ENCODE peak calls at places on chromosomes 7 and 10, in four cellular contexts. C is upper lobe of right lung, U is NCI-H1694, Y is fibroblast of mammary gland. D is an unnamed sample.

GRCh38 chr7:115332691-115333090 is 410.8 kb downstream of the MDFIC start:
- DNase-seq in U (no peak), Y (peak), C (no peak), D (no peak)

GRCh38 chr10:132739225-132739613 is 46.7 kb downstream of the NKX6-2 start:
- DNase-seq in C (no peak), Y (no peak), U (no peak), D (no peak)

GRCh38 chr7:116259821-116260440 is 49.6 kb downstream of the TES start:
- DNase-seq in C (no peak), Y (peak), U (no peak), D (no peak)

GRCh38 chr10:15120523-15120922 is 23.4 kb downstream of the RPP38 start:
- DNase-seq in Y (peak), C (no peak), U (no peak), D (no peak)

GRCh38 chr10:44478040-44478439 is 93.1 kb upstream of the CXCL12 start:
- DNase-seq in U (no peak), Y (peak), C (no peak), D (no peak)

GRCh38 chr10:78777466-78778256 is 291.1 kb upstream of the ZMIZ1 start:
- DNase-seq in Y (peak), C (peak), U (no peak), D (no peak)

GRCh38 chr10:24438800-24439199 is 229.9 kb downstream of the KIAA1217 start:
- DNase-seq in U (no peak), C (no peak), Y (peak), D (no peak)

GRCh38 chr7:142790565-142790964 is 19.8 kb downstream of the PRSS2 start:
- DNase-seq in Y (no peak), U (no peak), C (no peak), D (no peak)

GRCh38 chr7:33904680-33905388 is 505 bp upstream of the BMPER start:
- DNase-seq in Y (peak), U (no peak), C (peak), D (peak)

GRCh38 chr10:988667-989545 is 672 bp downstream of the GTPBP4 start:
- DNase-seq in C (peak), U (no peak), Y (peak), D (no peak)

GRCh38 chr10:132397671-132398565 is 918 bp downstream of the PWWP2B start:
- DNase-seq in Y (peak), C (peak), U (no peak), D (peak)

GRCh38 chr10:132925614-132926013 is 16.8 kb downstream of the CFAP46 start:
- DNase-seq in C (peak), U (no peak), Y (no peak), D (peak)

GRCh38 chr7:142709921-142710320 is 39.4 kb upstream of the PRSS1 start:
- DNase-seq in C (no peak), Y (no peak), U (no peak), D (no peak)

GRCh38 chr10:58457761-58458616 is 54.7 kb upstream of the BICC1 start:
- DNase-seq in C (no peak), U (no peak), Y (peak), D (no peak)

GRCh38 chr7:39504963-39505362 is 61.2 kb upstream of the YAE1 start:
- DNase-seq in U (no peak), C (no peak), Y (peak), D (no peak)

GRCh38 chr7:133070562-133070961 is 11.3 kb downstream of the CHCHD3 start:
- DNase-seq in U (no peak), C (no peak), Y (no peak), D (no peak)

GRCh38 chr10:104300736-104301292 is 31.8 kb downstream of the GSTO2 start:
- DNase-seq in C (no peak), Y (peak), U (peak), D (peak)

GRCh38 chr7:50791921-50792341 is 9.2 kb upstream of the GRB10 start:
- DNase-seq in C (no peak), Y (peak), U (no peak), D (no peak)

GRCh38 chr7:23249486-23249885 is 2.9 kb downstream of the GPNMB start:
- DNase-seq in Y (no peak), C (no peak), U (no peak), D (no peak)

GRCh38 chr10:58152698-58153263 is 114.9 kb downstream of the IPMK start:
- DNase-seq in Y (peak), U (peak), C (no peak), D (peak)

GRCh38 chr7:78383096-78383495 is 584.5 kb downstream of the PHTF2 start:
- DNase-seq in U (no peak), C (no peak), Y (no peak), D (no peak)

GRCh38 chr10:58807631-58808024 is 295.0 kb downstream of the BICC1 start:
- DNase-seq in U (no peak), Y (peak), C (no peak), D (peak)

GRCh38 chr7:104264281-104264680 is 56.5 kb upstream of the ORC5 start:
- DNase-seq in U (no peak), Y (peak), C (no peak), D (no peak)

GRCh38 chr7:67377939-67378862 is 381.6 kb downstream of the TYW1 start:
- DNase-seq in Y (peak), U (peak), C (peak), D (peak)

GRCh38 chr10:127148933-127149220 is 47.5 kb downstream of the INSYN2A start:
- DNase-seq in Y (peak), U (no peak), C (no peak), D (no peak)

GRCh38 chr7:24898691-24899090 is 81.3 kb downstream of the OSBPL3 start:
- DNase-seq in Y (peak), U (no peak), C (no peak), D (no peak)

GRCh38 chr10:109895095-109895818 is 28.1 kb downstream of the XPNPEP1 start:
- DNase-seq in C (no peak), U (peak), Y (peak), D (peak)

GRCh38 chr10:78452782-78453181 is 419.1 kb downstream of the RPS24 start:
- DNase-seq in U (no peak), C (no peak), Y (no peak), D (no peak)

D was measured in aorta.